ENCODE peak calls at places on chromosomes 16 and 17, in five cellular contexts. One of them, this sample, is unnamed.

GRCh38 chr17:16991349-16992009 is 19.6 kb upstream of the TNFRSF13B start:
- DNase-seq in GM23248: peak; percentile 89
- DNase-seq in right cardiac atrium: peak; percentile 94
- DNase-seq in K562: peak; percentile 76
- DNase-seq in lower leg skin: peak; percentile 62
- DNase-seq in this sample: peak; percentile 58

GRCh38 chr16:19175492-19176262 is 7.6 kb downstream of the SYT17 start:
- DNase-seq in GM23248: peak; percentile 43
- DNase-seq in right cardiac atrium: no peak
- DNase-seq in K562: no peak
- DNase-seq in lower leg skin: no peak
- DNase-seq in this sample: no peak

GRCh38 chr17:60601443-60602384 is 1.7 kb downstream of the PPM1D start:
- DNase-seq in GM23248: peak; percentile 87
- DNase-seq in right cardiac atrium: no peak
- DNase-seq in K562: peak; percentile 33
- DNase-seq in lower leg skin: peak; percentile 40
- DNase-seq in this sample: peak; percentile 61

GRCh38 chr16:88454315-88455057 is 1.4 kb downstream of the ZFPM1 start:
- DNase-seq in GM23248: peak; percentile 30
- DNase-seq in right cardiac atrium: no peak
- DNase-seq in K562: no peak
- DNase-seq in lower leg skin: no peak
- DNase-seq in this sample: peak; percentile 21

GRCh38 chr16:49875812-49876715 is 20.2 kb upstream of the ZNF423 start:
- DNase-seq in GM23248: peak; percentile 33
- DNase-seq in right cardiac atrium: peak; percentile 59
- DNase-seq in K562: no peak
- DNase-seq in lower leg skin: no peak
- DNase-seq in this sample: no peak

GRCh38 chr17:50153650-50154575 is 3.4 kb upstream of the PPP1R9B start:
- DNase-seq in GM23248: peak; percentile 68
- DNase-seq in right cardiac atrium: peak; percentile 93
- DNase-seq in K562: peak; percentile 83
- DNase-seq in lower leg skin: no peak
- DNase-seq in this sample: no peak

GRCh38 chr16:50234771-50235556 is 31.4 kb upstream of the ADCY7 start:
- DNase-seq in GM23248: peak; percentile 75
- DNase-seq in right cardiac atrium: no peak
- DNase-seq in K562: no peak
- DNase-seq in lower leg skin: no peak
- DNase-seq in this sample: no peak

GRCh38 chr17:10292057-10292931 is 80.5 kb downstream of the MYH13 start:
- DNase-seq in GM23248: peak; percentile 96
- DNase-seq in right cardiac atrium: peak; percentile 76
- DNase-seq in K562: no peak
- DNase-seq in lower leg skin: peak; percentile 36
- DNase-seq in this sample: peak; percentile 9

GRCh38 chr17:17044846-17045561 is 2.7 kb downstream of the MPRIP start:
- DNase-seq in GM23248: peak; percentile 76
- DNase-seq in right cardiac atrium: peak; percentile 72
- DNase-seq in K562: no peak
- DNase-seq in lower leg skin: no peak
- DNase-seq in this sample: peak; percentile 71

GRCh38 chr16:3771513-3771912 is 54.2 kb upstream of the TRAP1 start:
- DNase-seq in GM23248: peak; percentile 48
- DNase-seq in right cardiac atrium: no peak
- DNase-seq in K562: no peak
- DNase-seq in lower leg skin: no peak
- DNase-seq in this sample: no peak

GRCh38 chr16:68658258-68658973 is 13.3 kb downstream of the CDH3 start:
- DNase-seq in GM23248: peak; percentile 90
- DNase-seq in right cardiac atrium: no peak
- DNase-seq in K562: no peak
- DNase-seq in lower leg skin: peak; percentile 39
- DNase-seq in this sample: no peak

GRCh38 chr17:1107083-1107776 is 72.6 kb downstream of the ABR start:
- DNase-seq in GM23248: no peak
- DNase-seq in right cardiac atrium: no peak
- DNase-seq in K562: no peak
- DNase-seq in lower leg skin: no peak
- DNase-seq in this sample: no peak
- H3K4me3 ChIP-seq in GM23248: peak overlapping the region; percentile 80
- H3K4me3 ChIP-seq in right cardiac atrium: no peak overlapping the region
- H3K4me3 ChIP-seq in K562: no peak overlapping the region
- H3K4me3 ChIP-seq in lower leg skin: no peak overlapping the region
- H3K4me3 ChIP-seq in this sample: no peak overlapping the region

GRCh38 chr17:68196394-68197090 is 51.3 kb upstream of the AMZ2 start:
- DNase-seq in GM23248: peak; percentile 28
- DNase-seq in right cardiac atrium: no peak
- DNase-seq in K562: no peak
- DNase-seq in lower leg skin: no peak
- DNase-seq in this sample: no peak

GRCh38 chr17:68197091-68197996 is 50.5 kb upstream of the AMZ2 start:
- DNase-seq in GM23248: no peak
- DNase-seq in right cardiac atrium: peak; percentile 63
- DNase-seq in K562: peak; percentile 41
- DNase-seq in lower leg skin: no peak
- DNase-seq in this sample: no peak

GRCh38 chr17:68198931-68199836 is 48.7 kb upstream of the AMZ2 start:
- DNase-seq in GM23248: peak; percentile 26
- DNase-seq in right cardiac atrium: peak; percentile 53
- DNase-seq in K562: no peak
- DNase-seq in lower leg skin: no peak
- DNase-seq in this sample: no peak

GRCh38 chr17:68197997-68198930 is 49.6 kb upstream of the AMZ2 start:
- DNase-seq in GM23248: no peak
- DNase-seq in right cardiac atrium: peak; percentile 51
- DNase-seq in K562: no peak
- DNase-seq in lower leg skin: no peak
- DNase-seq in this sample: no peak

GRCh38 chr17:68195667-68196393 is 52.0 kb upstream of the AMZ2 start:
- DNase-seq in GM23248: no peak
- DNase-seq in right cardiac atrium: peak; percentile 69
- DNase-seq in K562: no peak
- DNase-seq in lower leg skin: no peak
- DNase-seq in this sample: no peak
- H3K4me3 ChIP-seq in GM23248: no peak overlapping the region
- H3K4me3 ChIP-seq in right cardiac atrium: peak overlapping the region; percentile 38
- H3K4me3 ChIP-seq in K562: no peak overlapping the region
- H3K4me3 ChIP-seq in lower leg skin: no peak overlapping the region
- H3K4me3 ChIP-seq in this sample: no peak overlapping the region

GRCh38 chr16:85580684-85581083 is 32.4 kb upstream of the GSE1 start:
- DNase-seq in GM23248: no peak
- DNase-seq in right cardiac atrium: no peak
- DNase-seq in K562: no peak
- DNase-seq in lower leg skin: no peak
- DNase-seq in this sample: no peak

GRCh38 chr16:85578599-85578948 is 34.5 kb upstream of the GSE1 start:
- DNase-seq in GM23248: no peak
- DNase-seq in right cardiac atrium: no peak
- DNase-seq in K562: no peak
- DNase-seq in lower leg skin: no peak
- DNase-seq in this sample: no peak

GRCh38 chr16:85579883-85580607 is 33.1 kb upstream of the GSE1 start:
- DNase-seq in GM23248: no peak
- DNase-seq in right cardiac atrium: no peak
- DNase-seq in K562: no peak
- DNase-seq in lower leg skin: no peak
- DNase-seq in this sample: no peak

GRCh38 chr16:85577899-85578598 is 35.1 kb upstream of the GSE1 start:
- DNase-seq in GM23248: no peak
- DNase-seq in right cardiac atrium: no peak
- DNase-seq in K562: no peak
- DNase-seq in lower leg skin: no peak
- DNase-seq in this sample: peak; percentile 52

GRCh38 chr16:85579199-85579598 is 33.9 kb upstream of the GSE1 start:
- DNase-seq in GM23248: no peak
- DNase-seq in right cardiac atrium: no peak
- DNase-seq in K562: peak; percentile 41
- DNase-seq in lower leg skin: no peak
- DNase-seq in this sample: no peak
- H3K4me3 ChIP-seq in GM23248: no peak overlapping the region
- H3K4me3 ChIP-seq in right cardiac atrium: no peak overlapping the region
- H3K4me3 ChIP-seq in K562: no peak overlapping the region
- H3K4me3 ChIP-seq in lower leg skin: no peak overlapping the region
- H3K4me3 ChIP-seq in this sample: no peak overlapping the region

GRCh38 chr16:78925071-78925714 is 675.3 kb downstream of the MAF start:
- DNase-seq in GM23248: peak; percentile 23
- DNase-seq in right cardiac atrium: no peak
- DNase-seq in K562: peak; percentile 68
- DNase-seq in lower leg skin: no peak
- DNase-seq in this sample: peak; percentile 28
- H3K4me3 ChIP-seq in GM23248: no peak overlapping the region
- H3K4me3 ChIP-seq in right cardiac atrium: no peak overlapping the region
- H3K4me3 ChIP-seq in K562: no peak overlapping the region
- H3K4me3 ChIP-seq in lower leg skin: no peak overlapping the region
- H3K4me3 ChIP-seq in this sample: no peak overlapping the region

GRCh38 chr17:53796642-53797041 is 26.1 kb upstream of the KIF2B start:
- DNase-seq in GM23248: no peak
- DNase-seq in right cardiac atrium: no peak
- DNase-seq in K562: no peak
- DNase-seq in lower leg skin: no peak
- DNase-seq in this sample: no peak

GRCh38 chr17:53791551-53791950 is 31.2 kb upstream of the KIF2B start:
- DNase-seq in GM23248: no peak
- DNase-seq in right cardiac atrium: no peak
- DNase-seq in K562: no peak
- DNase-seq in lower leg skin: no peak
- DNase-seq in this sample: no peak

GRCh38 chr17:53792997-53793396 is 29.7 kb upstream of the KIF2B start:
- DNase-seq in GM23248: no peak
- DNase-seq in right cardiac atrium: no peak
- DNase-seq in K562: no peak
- DNase-seq in lower leg skin: no peak
- DNase-seq in this sample: no peak

GRCh38 chr17:53794875-53795274 is 27.9 kb upstream of the KIF2B start:
- DNase-seq in GM23248: no peak
- DNase-seq in right cardiac atrium: no peak
- DNase-seq in K562: no peak
- DNase-seq in lower leg skin: no peak
- DNase-seq in this sample: no peak

GRCh38 chr17:53792451-53792850 is 30.3 kb upstream of the KIF2B start:
- DNase-seq in GM23248: no peak
- DNase-seq in right cardiac atrium: no peak
- DNase-seq in K562: no peak
- DNase-seq in lower leg skin: no peak
- DNase-seq in this sample: no peak
- H3K4me3 ChIP-seq in GM23248: no peak overlapping the region
- H3K4me3 ChIP-seq in right cardiac atrium: no peak overlapping the region
- H3K4me3 ChIP-seq in K562: no peak overlapping the region
- H3K4me3 ChIP-seq in lower leg skin: no peak overlapping the region
- H3K4me3 ChIP-seq in this sample: no peak overlapping the region

DNA sequence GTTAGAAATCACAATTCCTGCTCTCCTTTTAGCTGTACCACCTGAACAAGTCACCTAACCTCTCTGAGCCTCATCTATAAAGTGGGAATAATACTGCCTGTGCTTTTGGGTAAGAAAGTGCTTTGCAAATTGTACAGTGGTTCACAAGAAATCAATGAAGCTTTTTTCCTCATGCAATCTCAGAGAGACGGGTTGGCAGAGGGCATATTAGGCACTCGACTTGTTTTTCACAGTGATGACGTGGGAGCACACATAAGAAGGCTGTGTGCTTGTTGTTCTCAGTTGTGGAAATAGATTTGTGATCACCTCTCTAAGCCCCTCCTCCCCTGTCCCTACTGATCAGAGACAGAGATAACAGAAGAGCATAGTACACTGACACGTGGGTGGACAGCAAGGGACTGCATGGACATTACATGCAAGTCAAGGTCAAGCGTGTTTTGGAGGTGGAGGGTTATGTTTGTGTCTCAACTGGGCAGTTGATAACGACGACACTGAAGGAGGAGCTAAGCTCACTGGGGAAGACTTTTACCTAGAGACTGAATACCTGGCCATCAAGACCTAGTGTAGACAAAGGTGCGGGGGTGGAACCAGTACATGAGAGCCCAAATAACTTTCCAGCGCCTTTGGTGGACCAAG is 1.7 kb upstream of the GPT2 start:
- DNase-seq in GM23248: no peak
- DNase-seq in right cardiac atrium: no peak
- DNase-seq in K562: peak; percentile 42
- DNase-seq in lower leg skin: no peak
- DNase-seq in this sample: no peak
- H3K4me3 ChIP-seq in GM23248: no peak overlapping the region
- H3K4me3 ChIP-seq in right cardiac atrium: no peak overlapping the region
- H3K4me3 ChIP-seq in K562: no peak overlapping the region
- H3K4me3 ChIP-seq in lower leg skin: no peak overlapping the region
- H3K4me3 ChIP-seq in this sample: no peak overlapping the region

DNA sequence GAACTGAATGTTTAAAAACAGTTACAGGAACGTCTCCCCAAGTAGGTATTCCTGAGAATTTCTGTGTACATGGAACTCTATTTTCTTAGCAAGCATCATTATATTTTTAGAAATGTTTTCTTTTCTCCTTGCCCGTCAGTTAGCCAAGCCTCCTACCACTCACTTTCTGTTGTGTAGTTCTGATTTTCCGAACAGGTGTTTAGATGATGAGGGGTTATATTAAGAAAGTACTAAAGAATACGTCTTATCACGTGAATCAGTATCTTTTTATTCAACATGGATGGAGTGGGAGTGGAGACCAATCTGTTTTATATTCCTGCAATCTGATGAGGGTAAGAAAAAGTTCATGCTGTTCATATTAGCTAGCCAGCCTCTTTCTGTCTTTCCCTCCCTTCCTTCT is 29.4 kb downstream of the MSI2 start:
- DNase-seq in GM23248: no peak
- DNase-seq in right cardiac atrium: no peak
- DNase-seq in K562: no peak
- DNase-seq in lower leg skin: no peak
- DNase-seq in this sample: no peak
- H3K4me3 ChIP-seq in GM23248: no peak overlapping the region
- H3K4me3 ChIP-seq in right cardiac atrium: no peak overlapping the region
- H3K4me3 ChIP-seq in K562: no peak overlapping the region
- H3K4me3 ChIP-seq in lower leg skin: no peak overlapping the region
- H3K4me3 ChIP-seq in this sample: no peak overlapping the region